ENCODE peak calls at places on chromosome 16, in four cellular contexts. One of them, this sample, is unnamed.

GRCh38 chr16:66925322-66925840 is at the start of gene RRAD:
- DNase-seq in aorta: peak
- DNase-seq in activated CD4-positive, alpha-beta T cell treated with anti-CD3 and anti-CD28 coated beads for 4 hours: peak
- DNase-seq in NCI-H1930: no peak
- DNase-seq in this sample: no peak

GRCh38 chr16:87715658-87716057 is 50.1 kb downstream of the KLHDC4 start:
- DNase-seq in NCI-H1930: no peak
- DNase-seq in activated CD4-positive, alpha-beta T cell treated with anti-CD3 and anti-CD28 coated beads for 4 hours: no peak
- DNase-seq in aorta: no peak
- DNase-seq in this sample: no peak

GRCh38 chr16:86723699-86724098 is 145.3 kb downstream of the FOXL1 start:
- DNase-seq in NCI-H1930: no peak
- DNase-seq in aorta: no peak
- DNase-seq in activated CD4-positive, alpha-beta T cell treated with anti-CD3 and anti-CD28 coated beads for 4 hours: no peak
- DNase-seq in this sample: no peak

GRCh38 chr16:4021070-4021779 is 95.0 kb downstream of the ADCY9 start:
- DNase-seq in activated CD4-positive, alpha-beta T cell treated with anti-CD3 and anti-CD28 coated beads for 4 hours: no peak
- DNase-seq in aorta: no peak
- DNase-seq in NCI-H1930: no peak
- DNase-seq in this sample: peak

GRCh38 chr16:86035906-86036305 is 136.9 kb downstream of the IRF8 start:
- DNase-seq in activated CD4-positive, alpha-beta T cell treated with anti-CD3 and anti-CD28 coated beads for 4 hours: no peak
- DNase-seq in aorta: no peak
- DNase-seq in NCI-H1930: no peak
- DNase-seq in this sample: no peak

GRCh38 chr16:57479422-57480126 is 6.7 kb downstream of the DOK4 start:
- DNase-seq in NCI-H1930: no peak
- DNase-seq in activated CD4-positive, alpha-beta T cell treated with anti-CD3 and anti-CD28 coated beads for 4 hours: no peak
- DNase-seq in aorta: peak
- DNase-seq in this sample: no peak

GRCh38 chr16:87297918-87298631 is 19.1 kb downstream of the C16orf95 start:
- DNase-seq in activated CD4-positive, alpha-beta T cell treated with anti-CD3 and anti-CD28 coated beads for 4 hours: peak
- DNase-seq in aorta: no peak
- DNase-seq in NCI-H1930: no peak
- DNase-seq in this sample: no peak

GRCh38 chr16:69554495-69554894 is 11.3 kb upstream of the NFAT5 start:
- DNase-seq in activated CD4-positive, alpha-beta T cell treated with anti-CD3 and anti-CD28 coated beads for 4 hours: no peak
- DNase-seq in NCI-H1930: no peak
- DNase-seq in aorta: no peak
- DNase-seq in this sample: no peak

GRCh38 chr16:71540-72341 is 690 bp downstream of the RHBDF1 start:
- DNase-seq in NCI-H1930: no peak
- DNase-seq in aorta: peak
- DNase-seq in activated CD4-positive, alpha-beta T cell treated with anti-CD3 and anti-CD28 coated beads for 4 hours: no peak
- DNase-seq in this sample: no peak

GRCh38 chr16:81833751-81834150 is 54.7 kb downstream of the PLCG2 start:
- DNase-seq in NCI-H1930: no peak
- DNase-seq in aorta: no peak
- DNase-seq in activated CD4-positive, alpha-beta T cell treated with anti-CD3 and anti-CD28 coated beads for 4 hours: no peak
- DNase-seq in this sample: no peak

GRCh38 chr16:25748099-25748654 is 56.4 kb downstream of the HS3ST4 start:
- DNase-seq in aorta: no peak
- DNase-seq in activated CD4-positive, alpha-beta T cell treated with anti-CD3 and anti-CD28 coated beads for 4 hours: no peak
- DNase-seq in NCI-H1930: no peak
- DNase-seq in this sample: no peak

GRCh38 chr16:24973771-24974461 is 41.3 kb downstream of the ARHGAP17 start:
- DNase-seq in aorta: no peak
- DNase-seq in activated CD4-positive, alpha-beta T cell treated with anti-CD3 and anti-CD28 coated beads for 4 hours: no peak
- DNase-seq in NCI-H1930: no peak
- DNase-seq in this sample: no peak

GRCh38 chr16:84459517-84459894 is 45.0 kb downstream of the MEAK7 start:
- DNase-seq in aorta: no peak
- DNase-seq in NCI-H1930: no peak
- DNase-seq in activated CD4-positive, alpha-beta T cell treated with anti-CD3 and anti-CD28 coated beads for 4 hours: no peak
- DNase-seq in this sample: no peak

GRCh38 chr16:48608871-48609452 is 1.0 kb downstream of the N4BP1 start:
- DNase-seq in aorta: no peak
- DNase-seq in activated CD4-positive, alpha-beta T cell treated with anti-CD3 and anti-CD28 coated beads for 4 hours: peak
- DNase-seq in NCI-H1930: no peak
- DNase-seq in this sample: no peak

GRCh38 chr16:75070055-75070841 is 46.3 kb downstream of the LDHD start:
- DNase-seq in activated CD4-positive, alpha-beta T cell treated with anti-CD3 and anti-CD28 coated beads for 4 hours: no peak
- DNase-seq in aorta: no peak
- DNase-seq in NCI-H1930: no peak
- DNase-seq in this sample: no peak

GRCh38 chr16:76614255-76614654 is 337.1 kb downstream of the CNTNAP4 start:
- DNase-seq in NCI-H1930: no peak
- DNase-seq in activated CD4-positive, alpha-beta T cell treated with anti-CD3 and anti-CD28 coated beads for 4 hours: no peak
- DNase-seq in aorta: no peak
- DNase-seq in this sample: peak

GRCh38 chr16:9092282-9092962 is 978 bp downstream of the HAPSTR1 start:
- DNase-seq in aorta: peak
- DNase-seq in activated CD4-positive, alpha-beta T cell treated with anti-CD3 and anti-CD28 coated beads for 4 hours: peak
- DNase-seq in NCI-H1930: no peak
- DNase-seq in this sample: no peak

GRCh38 chr16:69709456-69710084 is 16.8 kb downstream of the NQO1 start:
- DNase-seq in aorta: no peak
- DNase-seq in activated CD4-positive, alpha-beta T cell treated with anti-CD3 and anti-CD28 coated beads for 4 hours: no peak
- DNase-seq in NCI-H1930: no peak
- DNase-seq in this sample: no peak

GRCh38 chr16:67936124-67936875 is at the start of gene PSMB10:
- DNase-seq in aorta: peak
- DNase-seq in activated CD4-positive, alpha-beta T cell treated with anti-CD3 and anti-CD28 coated beads for 4 hours: no peak
- DNase-seq in NCI-H1930: no peak
- DNase-seq in this sample: no peak

GRCh38 chr16:12902511-12903324 is 1.3 kb downstream of the SHISA9 start:
- DNase-seq in NCI-H1930: no peak
- DNase-seq in aorta: no peak
- DNase-seq in activated CD4-positive, alpha-beta T cell treated with anti-CD3 and anti-CD28 coated beads for 4 hours: no peak
- DNase-seq in this sample: no peak

GRCh38 chr16:10121496-10121895 is 60.7 kb downstream of the GRIN2A start:
- DNase-seq in activated CD4-positive, alpha-beta T cell treated with anti-CD3 and anti-CD28 coated beads for 4 hours: no peak
- DNase-seq in aorta: no peak
- DNase-seq in NCI-H1930: no peak
- DNase-seq in this sample: no peak

GRCh38 chr16:19113577-19114358 is at the start of gene ITPRIPL2:
- DNase-seq in aorta: peak
- DNase-seq in NCI-H1930: peak
- DNase-seq in activated CD4-positive, alpha-beta T cell treated with anti-CD3 and anti-CD28 coated beads for 4 hours: no peak
- DNase-seq in this sample: no peak

GRCh38 chr16:1825864-1826690 is 548 bp downstream of the HAGH start:
- DNase-seq in NCI-H1930: peak
- DNase-seq in activated CD4-positive, alpha-beta T cell treated with anti-CD3 and anti-CD28 coated beads for 4 hours: peak
- DNase-seq in aorta: peak
- DNase-seq in this sample: no peak

GRCh38 chr16:695355-696089 is 5.3 kb upstream of the WDR24 start:
- DNase-seq in activated CD4-positive, alpha-beta T cell treated with anti-CD3 and anti-CD28 coated beads for 4 hours: peak
- DNase-seq in aorta: no peak
- DNase-seq in NCI-H1930: peak
- DNase-seq in this sample: peak

GRCh38 chr16:75494696-75495601 is at the start of gene CHST6:
- DNase-seq in activated CD4-positive, alpha-beta T cell treated with anti-CD3 and anti-CD28 coated beads for 4 hours: no peak
- DNase-seq in NCI-H1930: peak
- DNase-seq in aorta: peak
- DNase-seq in this sample: no peak

GRCh38 chr16:19831678-19832077 is 53.0 kb downstream of the GPRC5B start:
- DNase-seq in activated CD4-positive, alpha-beta T cell treated with anti-CD3 and anti-CD28 coated beads for 4 hours: no peak
- DNase-seq in aorta: no peak
- DNase-seq in NCI-H1930: no peak
- DNase-seq in this sample: no peak

GRCh38 chr16:65745-66144 is 6.7 kb downstream of the RHBDF1 start:
- DNase-seq in aorta: peak
- DNase-seq in NCI-H1930: peak
- DNase-seq in activated CD4-positive, alpha-beta T cell treated with anti-CD3 and anti-CD28 coated beads for 4 hours: peak
- DNase-seq in this sample: peak

GRCh38 chr16:53899471-53899870 is 195.5 kb downstream of the FTO start:
- DNase-seq in NCI-H1930: no peak
- DNase-seq in activated CD4-positive, alpha-beta T cell treated with anti-CD3 and anti-CD28 coated beads for 4 hours: no peak
- DNase-seq in aorta: no peak
- DNase-seq in this sample: no peak

GRCh38 chr16:76748698-76749097 is 442.3 kb upstream of the MON1B start:
- DNase-seq in activated CD4-positive, alpha-beta T cell treated with anti-CD3 and anti-CD28 coated beads for 4 hours: no peak
- DNase-seq in NCI-H1930: no peak
- DNase-seq in aorta: no peak
- DNase-seq in this sample: peak

GRCh38 chr16:88784856-88785105 is 239 bp downstream of the PIEZO1 start:
- DNase-seq in activated CD4-positive, alpha-beta T cell treated with anti-CD3 and anti-CD28 coated beads for 4 hours: no peak
- DNase-seq in NCI-H1930: no peak
- DNase-seq in aorta: no peak
- DNase-seq in this sample: no peak